ENCODE peak calls at places on chromosomes 16 and 17, in eight cellular contexts. Z is breast epithelium, C is H1, X is stomach, M is esophagus muscularis mucosa, Q is transverse colon, G is SK-N-SH, T is Panc1. J is an unnamed sample.

GRCh38 chr16:85515830-85516397 is 97.2 kb upstream of the GSE1 start:
- DNase-seq in Z (peak; percentile 32), C (no peak), X (peak; percentile 69), M (no peak), Q (no peak), G (peak; percentile 85), T (no peak), J (no peak)

GRCh38 chr17:27766438-27766837 is 33.9 kb downstream of the NOS2 start:
- DNase-seq in Z (no peak), C (no peak), X (no peak), M (no peak), Q (no peak), G (no peak), T (no peak), J (no peak)

GRCh38 chr16:35188288-35189155 is 1729.1 kb downstream of the TP53TG3F start:
- DNase-seq in Z (no peak), C (no peak), X (no peak), M (peak; percentile 90), Q (no peak), G (peak; percentile 63), T (no peak), J (no peak)

GRCh38 chr16:68363847-68364600 is 53.2 kb downstream of the PRMT7 start:
- DNase-seq in Z (no peak), C (no peak), X (no peak), M (no peak), Q (no peak), G (no peak), T (no peak), J (no peak)

GRCh38 chr17:77400445-77400870 is 259.7 kb downstream of the SEC14L1 start:
- DNase-seq in Z (no peak), C (no peak), X (peak; percentile 54), M (no peak), Q (no peak), G (peak; percentile 95), T (no peak), J (no peak)

GRCh38 chr17:29133146-29133713 is 47.0 kb downstream of the MYO18A start:
- DNase-seq in Z (no peak), C (no peak), X (no peak), M (no peak), Q (no peak), G (no peak), T (no peak), J (no peak)

GRCh38 chr17:77254961-77255741 is 114.4 kb downstream of the SEC14L1 start:
- DNase-seq in Z (peak; percentile 69), C (no peak), X (peak; percentile 53), M (no peak), Q (no peak), G (peak; percentile 68), T (peak; percentile 75), J (peak; percentile 89)

GRCh38 chr17:65593870-65594584 is 32.6 kb upstream of the AXIN2 start:
- DNase-seq in Z (no peak), C (no peak), X (no peak), M (no peak), Q (no peak), G (no peak), T (no peak), J (no peak)

GRCh38 chr17:37796081-37796480 is 51.2 kb upstream of the HNF1B start:
- DNase-seq in Z (no peak), C (no peak), X (no peak), M (no peak), Q (no peak), G (no peak), T (no peak), J (no peak)

GRCh38 chr17:34195987-34196386 is 59.1 kb upstream of the CCL2 start:
- DNase-seq in Z (no peak), C (no peak), X (no peak), M (no peak), Q (no peak), G (no peak), T (no peak), J (no peak)

GRCh38 chr16:1408171-1408837 is 6.2 kb downstream of the UNKL start:
- DNase-seq in Z (peak; percentile 85), C (peak; percentile 38), X (peak; percentile 95), M (peak; percentile 99), Q (peak; percentile 96), G (peak; percentile 99), T (no peak), J (peak; percentile 58)
- TF ChIP-seq POLR2AphosphoS5 in Z (no peak), C (no peak), X (peak; percentile 23), M (peak; percentile 80), Q (no peak), G (no peak), T (no peak), J (no peak)

GRCh38 chr16:82792704-82793103 is 165.9 kb downstream of the CDH13 start:
- DNase-seq in Z (no peak), C (no peak), X (no peak), M (no peak), Q (no peak), G (no peak), T (no peak), J (no peak)

GRCh38 chr16:82783933-82784566 is 157.3 kb downstream of the CDH13 start:
- DNase-seq in Z (no peak), C (no peak), X (no peak), M (no peak), Q (peak; percentile 52), G (no peak), T (no peak), J (no peak)

GRCh38 chr16:82788919-82789318 is 162.2 kb downstream of the CDH13 start:
- DNase-seq in Z (no peak), C (no peak), X (no peak), M (no peak), Q (no peak), G (no peak), T (no peak), J (no peak)

GRCh38 chr16:82784567-82784956 is 157.8 kb downstream of the CDH13 start:
- DNase-seq in Z (no peak), C (no peak), X (no peak), M (no peak), Q (no peak), G (no peak), T (no peak), J (no peak)

DNA sequence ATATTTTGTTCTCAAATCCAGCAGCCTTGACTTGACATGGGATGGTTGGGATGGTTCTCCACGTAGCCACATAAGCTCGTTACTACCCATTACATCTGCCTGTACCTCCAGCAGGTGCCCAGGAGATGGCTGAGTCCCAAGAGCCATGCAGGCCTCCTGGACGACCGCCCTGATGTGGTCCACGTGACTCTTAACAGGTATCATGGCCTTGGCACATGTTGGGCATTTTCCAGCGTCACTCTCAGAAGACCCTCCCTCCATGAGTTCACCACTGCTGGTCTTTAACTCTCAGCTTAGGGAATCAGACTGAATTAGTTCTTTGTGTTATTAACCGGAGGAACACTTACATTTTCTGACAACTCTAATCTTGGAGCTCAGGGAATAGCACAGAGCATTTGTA is 161.5 kb downstream of the CDH13 start:
- DNase-seq in Z (no peak), C (no peak), X (no peak), M (no peak), Q (no peak), G (no peak), T (no peak), J (no peak)
- TF ChIP-seq CTCF in Z (no peak), C (no peak), X (no peak), M (no peak), Q (no peak), G (no peak), T (no peak), J (no peak)

DNA sequence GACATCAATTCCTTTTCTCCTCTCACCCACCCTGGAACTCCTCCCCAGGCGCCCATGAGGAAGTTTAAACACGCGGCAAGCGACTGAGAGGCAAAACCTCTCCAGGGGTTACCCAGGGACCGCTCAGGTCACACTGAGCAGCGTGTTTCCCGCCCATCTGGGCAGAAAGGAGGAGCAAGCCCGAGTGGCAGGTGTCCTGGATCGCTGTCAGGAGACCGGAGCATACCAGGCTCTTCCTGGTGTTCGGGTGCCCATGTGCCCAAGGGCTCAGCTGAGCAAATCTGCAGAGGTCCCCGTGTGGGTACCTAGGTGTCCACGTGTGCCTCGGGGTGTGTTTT is 480 bp downstream of the SLC25A19 start:
- DNase-seq in Z (peak; percentile 46), C (no peak), X (peak; percentile 46), M (no peak), Q (peak; percentile 67), G (no peak), T (no peak), J (no peak)
- TF ChIP-seq POLR2AphosphoS5 in Z (no peak), C (no peak), X (no peak), M (no peak), Q (no peak), G (no peak), T (no peak), J (no peak)

DNA sequence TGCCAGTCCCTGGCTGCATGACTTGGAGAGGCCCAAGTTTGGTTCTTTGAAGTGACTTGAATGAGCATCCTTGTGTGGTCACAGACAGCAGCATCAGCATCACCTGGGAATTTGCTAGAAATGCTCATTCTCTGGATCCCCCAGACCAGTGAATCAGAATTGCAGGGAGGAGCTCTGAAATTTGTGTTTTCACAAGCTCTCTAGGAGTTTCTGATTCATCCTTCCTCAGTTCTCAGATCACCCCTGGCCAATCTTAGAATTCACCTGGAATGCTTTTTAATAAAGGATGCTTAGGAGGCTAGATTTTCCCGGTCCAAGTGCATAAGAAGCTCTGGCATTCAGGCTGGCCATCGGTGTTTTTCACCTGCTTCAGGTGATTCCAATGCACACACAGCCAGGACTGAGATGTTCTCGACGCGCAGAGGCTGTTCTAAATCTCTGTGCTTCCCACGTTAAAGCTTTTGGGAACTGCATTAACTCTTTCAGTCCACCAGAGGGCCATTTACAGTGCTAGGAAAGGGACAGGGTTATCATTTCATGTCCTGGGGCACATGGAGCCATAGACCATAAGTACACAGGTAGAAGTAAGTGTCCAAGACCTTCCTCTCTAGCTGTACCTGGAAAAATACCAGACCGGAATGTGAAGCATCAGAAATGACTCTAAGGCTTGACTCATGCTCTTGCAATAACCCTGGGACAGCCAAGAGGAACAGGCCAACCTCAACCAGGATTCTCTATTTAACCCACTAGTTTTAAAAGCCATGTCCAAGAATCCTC is 85.7 kb upstream of the XYLT1 start:
- DNase-seq in Z (no peak), C (peak; percentile 2), X (no peak), M (no peak), Q (no peak), G (peak; percentile 58), T (peak; percentile 25), J (peak; percentile 34)
- TF ChIP-seq CTCF in Z (peak; percentile 28), C (peak; percentile 77), X (peak; percentile 39), M (peak; percentile 47), Q (peak; percentile 48), G (peak; percentile 80), T (peak; percentile 81), J (peak; percentile 76)

J was measured in HCT116.